ENCODE peak calls at places on chromosomes 6 and 20, in seven cellular contexts. One of them, this sample, is unnamed.

GRCh38 chr6:21354805-21355238 is 238.7 kb upstream of the SOX4 start:
- DNase-seq in hippocampal formation: no peak
- DNase-seq in upper lobe of left lung: no peak
- DNase-seq in HFFc6: no peak
- DNase-seq in sciatic nerve: no peak
- DNase-seq in NCI-H146: peak; percentile 83
- DNase-seq in colonic mucosa: peak; percentile 38
- DNase-seq in this sample: no peak

GRCh38 chr6:160160450-160160849 is 38.8 kb downstream of the SLC22A1 start:
- DNase-seq in hippocampal formation: no peak
- DNase-seq in upper lobe of left lung: no peak
- DNase-seq in HFFc6: no peak
- DNase-seq in sciatic nerve: no peak
- DNase-seq in NCI-H146: no peak
- DNase-seq in colonic mucosa: peak; percentile 52
- DNase-seq in this sample: no peak

GRCh38 chr6:107115695-107116327 is 496 bp upstream of the BEND3 start:
- DNase-seq in hippocampal formation: peak; percentile 8
- DNase-seq in upper lobe of left lung: peak; percentile 87
- DNase-seq in HFFc6: peak; percentile 10
- DNase-seq in sciatic nerve: no peak
- DNase-seq in NCI-H146: peak; percentile 85
- DNase-seq in colonic mucosa: peak; percentile 71
- DNase-seq in this sample: no peak

GRCh38 chr20:53899351-53900167 is 170.8 kb downstream of the BCAS1 start:
- DNase-seq in hippocampal formation: no peak
- DNase-seq in upper lobe of left lung: no peak
- DNase-seq in HFFc6: peak; percentile 83
- DNase-seq in sciatic nerve: no peak
- DNase-seq in NCI-H146: no peak
- DNase-seq in colonic mucosa: peak; percentile 63
- DNase-seq in this sample: no peak

GRCh38 chr6:70131528-70131927 is 171.4 kb downstream of the COL9A1 start:
- DNase-seq in hippocampal formation: no peak
- DNase-seq in upper lobe of left lung: no peak
- DNase-seq in HFFc6: no peak
- DNase-seq in sciatic nerve: no peak
- DNase-seq in NCI-H146: no peak
- DNase-seq in colonic mucosa: no peak
- DNase-seq in this sample: no peak

GRCh38 chr20:3848565-3848964 is 1.9 kb downstream of the MAVS start:
- DNase-seq in hippocampal formation: no peak
- DNase-seq in upper lobe of left lung: no peak
- DNase-seq in HFFc6: no peak
- DNase-seq in sciatic nerve: no peak
- DNase-seq in NCI-H146: no peak
- DNase-seq in colonic mucosa: no peak
- DNase-seq in this sample: no peak

GRCh38 chr20:41135187-41135887 is 2.0 kb upstream of the PLCG1 start:
- DNase-seq in hippocampal formation: no peak
- DNase-seq in upper lobe of left lung: no peak
- DNase-seq in HFFc6: no peak
- DNase-seq in sciatic nerve: no peak
- DNase-seq in NCI-H146: peak; percentile 71
- DNase-seq in colonic mucosa: peak; percentile 61
- DNase-seq in this sample: no peak

GRCh38 chr6:112177081-112177480 is 77.3 kb downstream of the LAMA4 start:
- DNase-seq in hippocampal formation: no peak
- DNase-seq in upper lobe of left lung: no peak
- DNase-seq in HFFc6: no peak
- DNase-seq in sciatic nerve: no peak
- DNase-seq in NCI-H146: no peak
- DNase-seq in colonic mucosa: no peak
- DNase-seq in this sample: no peak

GRCh38 chr6:96015791-96016776 is at the start of gene FUT9:
- DNase-seq in hippocampal formation: peak; percentile 85
- DNase-seq in upper lobe of left lung: peak; percentile 79
- DNase-seq in HFFc6: no peak
- DNase-seq in sciatic nerve: no peak
- DNase-seq in NCI-H146: peak; percentile 70
- DNase-seq in colonic mucosa: no peak
- DNase-seq in this sample: no peak

GRCh38 chr6:165820934-165821333 is 157.9 kb upstream of the PDE10A start:
- DNase-seq in hippocampal formation: no peak
- DNase-seq in upper lobe of left lung: no peak
- DNase-seq in HFFc6: no peak
- DNase-seq in sciatic nerve: no peak
- DNase-seq in NCI-H146: no peak
- DNase-seq in colonic mucosa: no peak
- DNase-seq in this sample: no peak

This sample was measured in tibial artery.